ENCODE peak calls at places on chromosomes 3 and 15, in six cellular contexts. G, N, D, Q, E and F are unnamed samples.

GRCh38 chr3:160956785-160957184 is 148.4 kb downstream of the B3GALNT1 start:
- DNase-seq in G (no peak), N (peak), D (no peak), Q (peak), E (no peak), F (no peak)

GRCh38 chr3:140128217-140129137 is 193.5 kb downstream of the CLSTN2 start:
- DNase-seq in G (peak), N (peak), D (no peak), Q (no peak), E (peak), F (no peak)

GRCh38 chr15:90545095-90545494 is 15.4 kb downstream of the CRTC3 start:
- DNase-seq in G (no peak), N (no peak), D (no peak), Q (no peak), E (peak), F (no peak)

GRCh38 chr3:142913432-142913831 is 24.5 kb upstream of the PCOLCE2 start:
- DNase-seq in G (no peak), N (no peak), D (no peak), Q (no peak), E (no peak), F (no peak)

GRCh38 chr3:173993299-173993698 is 595.8 kb downstream of the NLGN1 start:
- DNase-seq in G (no peak), N (peak), D (no peak), Q (peak), E (peak), F (peak)

GRCh38 chr3:40968666-40969065 is 230.6 kb upstream of the CTNNB1 start:
- DNase-seq in G (no peak), N (no peak), D (no peak), Q (no peak), E (no peak), F (no peak)

GRCh38 chr15:85543741-85544155 is 163.3 kb downstream of the AKAP13 start:
- DNase-seq in G (peak), N (peak), D (no peak), Q (no peak), E (no peak), F (no peak)

GRCh38 chr15:89625716-89626115 is 29.6 kb downstream of the KIF7 start:
- DNase-seq in G (no peak), N (no peak), D (no peak), Q (no peak), E (no peak), F (no peak)

GRCh38 chr3:60013241-60013640 is 963.4 kb upstream of the CFAP20DC start:
- DNase-seq in G (no peak), N (no peak), D (no peak), Q (peak), E (no peak), F (no peak)

GRCh38 chr15:34721802-34722795 is 32.7 kb downstream of the GJD2 start:
- DNase-seq in G (peak), N (peak), D (peak), Q (peak), E (peak), F (no peak)

GRCh38 chr15:66114863-66115425 is 138.6 kb downstream of the MEGF11 start:
- DNase-seq in G (no peak), N (no peak), D (no peak), Q (no peak), E (no peak), F (no peak)

GRCh38 chr15:71278989-71279756 is 163.9 kb downstream of the THSD4 start:
- DNase-seq in G (peak), N (no peak), D (no peak), Q (peak), E (peak), F (peak)

GRCh38 chr15:38589502-38589901 is 24.9 kb upstream of the RASGRP1 start:
- DNase-seq in G (no peak), N (no peak), D (no peak), Q (peak), E (peak), F (peak)

GRCh38 chr3:142436936-142437585 is 10.8 kb downstream of the XRN1 start:
- DNase-seq in G (no peak), N (no peak), D (no peak), Q (no peak), E (no peak), F (no peak)

GRCh38 chr3:77122610-77123009 is 82.7 kb downstream of the ROBO2 start:
- DNase-seq in G (no peak), N (no peak), D (no peak), Q (no peak), E (no peak), F (no peak)

GRCh38 chr3:123749716-123750115 is 134.4 kb downstream of the MYLK start:
- DNase-seq in G (no peak), N (no peak), D (no peak), Q (peak), E (peak), F (no peak)

GRCh38 chr3:107951111-107951510 is 139.7 kb downstream of the CD47 start:
- DNase-seq in G (no peak), N (no peak), D (no peak), Q (no peak), E (no peak), F (no peak)

GRCh38 chr15:85763157-85763556 is 31.6 kb downstream of the KLHL25 start:
- DNase-seq in G (no peak), N (no peak), D (peak), Q (no peak), E (no peak), F (no peak)

GRCh38 chr3:151612119-151612518 is 121.6 kb upstream of the AADACL2 start:
- DNase-seq in G (no peak), N (no peak), D (no peak), Q (peak), E (no peak), F (no peak)

GRCh38 chr3:46498916-46499519 is 1.2 kb downstream of the RTP3 start:
- DNase-seq in G (no peak), N (no peak), D (no peak), Q (no peak), E (no peak), F (no peak)

GRCh38 chr3:123732447-123732846 is 147.6 kb upstream of the HACD2 start:
- DNase-seq in G (no peak), N (no peak), D (no peak), Q (peak), E (peak), F (peak)

GRCh38 chr15:75346796-75347221 is at the start of gene NEIL1:
- DNase-seq in G (no peak), N (peak), D (no peak), Q (no peak), E (no peak), F (no peak)
- H3K27ac ChIP-seq in G (peak), N (no peak), D (peak), Q (no peak), E (peak), F (no peak)

DNA sequence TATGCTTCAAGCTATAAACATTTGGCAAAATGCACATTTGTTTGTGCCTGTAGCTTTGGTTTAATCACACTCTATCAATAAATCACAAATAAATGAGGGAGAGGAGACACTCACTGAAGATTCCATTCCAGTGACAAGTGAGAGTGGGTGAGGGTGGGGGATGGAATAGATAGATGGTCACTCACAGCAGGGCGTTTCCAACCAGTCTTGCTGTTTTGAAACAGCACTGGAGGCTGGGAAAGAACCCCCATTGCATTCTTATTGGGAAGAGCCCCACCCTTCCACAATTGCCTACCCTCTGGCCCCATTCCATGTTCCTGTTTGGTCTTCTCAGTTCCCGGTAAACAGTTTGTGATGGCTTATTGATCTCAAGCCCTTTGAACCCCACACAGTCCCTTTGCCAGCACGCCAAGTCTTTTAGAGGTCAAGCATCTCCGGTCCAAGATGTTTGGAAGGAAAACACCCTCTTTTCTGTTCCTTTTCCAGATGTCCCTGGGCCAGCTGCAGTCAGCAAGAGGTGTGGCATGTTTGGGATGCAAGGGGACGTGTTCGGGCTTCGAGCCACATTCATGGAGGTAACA is 30.7 kb downstream of the LMCD1 start:
- DNase-seq in G (no peak), N (no peak), D (no peak), Q (peak), E (peak), F (no peak)
- H3K27ac ChIP-seq in G (no peak), N (no peak), D (no peak), Q (no peak), E (peak), F (no peak)

GRCh38 chr3:147411235-147411607 is 2.1 kb downstream of the ZIC1 start:
- DNase-seq in G (peak), N (peak), D (no peak), Q (no peak), E (no peak), F (no peak)
- H3K27ac ChIP-seq in G (no peak), N (no peak), D (peak), Q (peak), E (peak), F (no peak)

GRCh38 chr15:69509131-69509530 is 56.5 kb downstream of the RPLP1 start:
- DNase-seq in G (no peak), N (no peak), D (no peak), Q (peak), E (no peak), F (no peak)

GRCh38 chr15:69513986-69514385 is 61.4 kb downstream of the RPLP1 start:
- DNase-seq in G (no peak), N (no peak), D (no peak), Q (no peak), E (no peak), F (no peak)

GRCh38 chr15:69515508-69516290 is 63.1 kb downstream of the RPLP1 start:
- DNase-seq in G (no peak), N (no peak), D (no peak), Q (no peak), E (no peak), F (no peak)

GRCh38 chr15:69511015-69511414 is 58.4 kb downstream of the RPLP1 start:
- DNase-seq in G (no peak), N (no peak), D (no peak), Q (no peak), E (no peak), F (no peak)

DNA sequence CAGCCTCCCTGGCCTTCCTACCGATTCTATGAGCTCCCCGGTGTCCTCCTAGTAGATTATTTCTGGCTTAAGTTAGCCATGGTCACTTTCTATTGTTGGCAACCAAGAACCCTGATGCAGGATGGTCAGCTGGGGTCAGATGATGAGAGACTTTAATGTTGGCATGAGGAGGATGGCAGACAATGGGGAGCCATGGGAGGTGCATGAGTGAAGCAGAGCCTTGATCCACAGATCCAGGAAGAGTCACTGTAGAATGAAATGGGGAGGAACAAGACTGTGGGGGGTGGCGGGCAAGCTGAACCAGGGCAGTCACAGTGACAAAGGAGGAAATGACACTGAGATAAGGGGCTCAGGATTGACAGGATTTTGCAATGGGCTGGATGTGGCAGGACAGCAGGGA is 60.8 kb downstream of the RPLP1 start:
- DNase-seq in G (no peak), N (no peak), D (no peak), Q (no peak), E (no peak), F (no peak)
- H3K27ac ChIP-seq in G (no peak), N (no peak), D (no peak), Q (no peak), E (no peak), F (no peak)

DNA sequence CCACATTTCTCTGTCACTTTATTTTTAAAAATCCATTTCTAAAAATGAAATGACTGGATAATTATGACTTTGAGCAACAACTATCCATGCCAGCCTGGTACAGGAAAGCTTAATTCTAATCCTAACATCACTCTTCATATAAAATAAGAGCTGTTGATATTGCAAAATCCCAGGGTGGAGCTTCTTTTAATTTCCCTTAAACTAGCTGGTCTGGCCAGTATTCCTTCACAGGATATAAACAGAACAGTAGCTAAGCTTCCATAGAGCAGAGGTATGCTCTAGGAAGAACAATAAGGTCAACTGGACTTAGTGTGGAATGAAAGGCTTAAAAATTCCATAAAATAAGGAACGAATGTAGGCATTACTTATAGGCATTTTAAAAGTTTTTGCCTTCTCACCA is 30.2 kb upstream of the ZNF280D start:
- DNase-seq in G (no peak), N (no peak), D (no peak), Q (no peak), E (no peak), F (no peak)
- H3K27ac ChIP-seq in G (no peak), N (no peak), D (no peak), Q (no peak), E (no peak), F (no peak)